ENCODE peak calls at places on chromosomes 13 and 19, in eight cellular contexts. P, H, L, E, G, M, X and K are unnamed samples.

GRCh38 chr13:29920018-29920643 is 69.7 kb upstream of the UBL3 start:
- DNase-seq in L (no peak), H (no peak), G (no peak), M (no peak), E (no peak), X (no peak), P (peak; percentile 63), K (no peak)

GRCh38 chr13:79405501-79405830 is 589 bp downstream of the RBM26 start:
- DNase-seq in E (no peak), H (peak; percentile 19), X (no peak), M (no peak), P (no peak), G (no peak), L (no peak), K (no peak)

GRCh38 chr19:5309438-5310204 is 31.0 kb downstream of the PTPRS start:
- DNase-seq in G (no peak), X (no peak), L (no peak), H (no peak), P (no peak), E (no peak), M (no peak), K (no peak)

GRCh38 chr19:14318873-14319272 is 62.4 kb upstream of the ADGRE5 start:
- DNase-seq in G (no peak), M (peak; percentile 13), P (no peak), H (no peak), E (no peak), X (no peak), L (no peak), K (no peak)

GRCh38 chr19:5138606-5139594 is 170.0 kb downstream of the KDM4B start:
- DNase-seq in P (no peak), M (peak; percentile 71), X (peak; percentile 56), L (no peak), H (no peak), E (no peak), G (peak; percentile 79), K (no peak)

GRCh38 chr13:100537951-100538462 is 50.6 kb downstream of the GGACT start:
- DNase-seq in P (no peak), G (no peak), X (no peak), E (no peak), M (no peak), H (no peak), L (no peak), K (no peak)

GRCh38 chr19:19672816-19673215 is 4.2 kb downstream of the ZNF101 start:
- DNase-seq in H (no peak), M (no peak), P (no peak), G (no peak), X (no peak), E (no peak), L (no peak), K (no peak)

GRCh38 chr13:39682310-39682709 is 26.8 kb downstream of the COG6 start:
- DNase-seq in E (no peak), H (no peak), L (no peak), G (no peak), X (no peak), P (no peak), M (no peak), K (no peak)

GRCh38 chr19:44580366-44580895 is 32.9 kb upstream of the IGSF23 start:
- DNase-seq in X (no peak), M (peak; percentile 44), L (no peak), H (no peak), G (no peak), P (no peak), E (no peak), K (no peak)

GRCh38 chr13:95032114-95032513 is 269.1 kb downstream of the ABCC4 start:
- DNase-seq in L (no peak), X (no peak), E (no peak), G (no peak), H (no peak), P (no peak), M (no peak), K (no peak)

GRCh38 chr19:18677156-18677555 is 6.3 kb upstream of the CRTC1 start:
- DNase-seq in M (no peak), L (no peak), E (no peak), G (no peak), H (no peak), X (no peak), P (no peak), K (no peak)

GRCh38 chr19:531753-532571 is at the start of gene CDC34:
- DNase-seq in L (no peak), E (no peak), G (no peak), H (no peak), M (peak; percentile 26), P (no peak), X (no peak), K (no peak)

GRCh38 chr13:39870197-39870746 is 214.8 kb downstream of the COG6 start:
- DNase-seq in H (no peak), P (no peak), E (no peak), G (no peak), M (no peak), X (no peak), L (no peak), K (no peak)

GRCh38 chr13:21673592-21674270 is 2.9 kb downstream of the FGF9 start:
- DNase-seq in P (no peak), G (no peak), E (no peak), L (no peak), H (peak; percentile 36), M (peak; percentile 60), X (peak; percentile 58), K (no peak)

DNA sequence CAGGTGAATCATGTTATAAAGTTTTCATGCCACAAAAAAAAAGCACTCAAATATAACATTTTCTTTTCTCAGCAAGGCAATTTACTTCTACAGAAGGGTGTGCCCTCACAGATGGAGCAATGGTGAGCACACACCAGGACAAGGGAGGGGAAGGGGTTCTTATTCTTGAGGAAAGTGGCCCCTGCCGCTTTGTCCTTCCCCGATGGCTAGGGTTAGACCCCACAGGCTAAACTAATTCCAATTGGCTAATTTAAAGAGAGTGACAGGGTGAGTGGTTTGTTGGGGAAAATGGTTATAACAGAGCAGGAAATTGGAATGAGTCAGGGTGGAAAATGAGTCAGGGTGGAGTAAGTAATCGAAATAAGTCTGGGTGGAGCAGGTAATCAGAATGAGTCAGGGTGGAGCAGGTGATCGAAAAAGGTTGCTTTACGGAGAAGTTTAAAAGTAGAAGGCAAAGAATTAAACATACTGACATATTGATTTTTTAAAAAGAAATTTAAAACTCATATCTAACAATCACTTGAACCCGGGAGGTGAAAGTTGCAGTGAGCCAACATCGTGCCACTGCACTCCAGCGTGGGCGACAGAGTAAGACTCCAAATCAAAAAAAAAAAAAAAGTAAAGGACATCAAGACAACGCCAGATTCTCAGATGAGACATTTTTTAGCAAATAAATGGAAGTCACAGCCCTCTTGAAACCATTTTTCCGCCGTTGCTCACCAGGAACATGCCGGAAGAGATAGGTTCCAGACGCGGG is 810 bp downstream of the ZNF562 start:
- DNase-seq in P (peak; percentile 15), G (peak; percentile 1), H (no peak), X (no peak), E (no peak), M (no peak), L (no peak), K (no peak)
- TF ChIP-seq EP300 in P (no peak), G (no peak), H (no peak), X (no peak), E (no peak), M (no peak), L (no peak), K (no peak)

GRCh38 chr19:45862564-45863334 is at the start of gene SYMPK:
- DNase-seq in H (peak; percentile 100), P (peak; percentile 98), G (peak; percentile 94), M (peak; percentile 99), E (peak; percentile 96), X (peak; percentile 99), L (peak; percentile 98), K (peak; percentile 99)
- TF ChIP-seq POLR2A in H (peak; percentile 59), P (peak; percentile 59), G (peak; percentile 92), M (peak; percentile 68), E (peak; percentile 83), X (no peak), L (peak; percentile 51), K (no peak)

DNA sequence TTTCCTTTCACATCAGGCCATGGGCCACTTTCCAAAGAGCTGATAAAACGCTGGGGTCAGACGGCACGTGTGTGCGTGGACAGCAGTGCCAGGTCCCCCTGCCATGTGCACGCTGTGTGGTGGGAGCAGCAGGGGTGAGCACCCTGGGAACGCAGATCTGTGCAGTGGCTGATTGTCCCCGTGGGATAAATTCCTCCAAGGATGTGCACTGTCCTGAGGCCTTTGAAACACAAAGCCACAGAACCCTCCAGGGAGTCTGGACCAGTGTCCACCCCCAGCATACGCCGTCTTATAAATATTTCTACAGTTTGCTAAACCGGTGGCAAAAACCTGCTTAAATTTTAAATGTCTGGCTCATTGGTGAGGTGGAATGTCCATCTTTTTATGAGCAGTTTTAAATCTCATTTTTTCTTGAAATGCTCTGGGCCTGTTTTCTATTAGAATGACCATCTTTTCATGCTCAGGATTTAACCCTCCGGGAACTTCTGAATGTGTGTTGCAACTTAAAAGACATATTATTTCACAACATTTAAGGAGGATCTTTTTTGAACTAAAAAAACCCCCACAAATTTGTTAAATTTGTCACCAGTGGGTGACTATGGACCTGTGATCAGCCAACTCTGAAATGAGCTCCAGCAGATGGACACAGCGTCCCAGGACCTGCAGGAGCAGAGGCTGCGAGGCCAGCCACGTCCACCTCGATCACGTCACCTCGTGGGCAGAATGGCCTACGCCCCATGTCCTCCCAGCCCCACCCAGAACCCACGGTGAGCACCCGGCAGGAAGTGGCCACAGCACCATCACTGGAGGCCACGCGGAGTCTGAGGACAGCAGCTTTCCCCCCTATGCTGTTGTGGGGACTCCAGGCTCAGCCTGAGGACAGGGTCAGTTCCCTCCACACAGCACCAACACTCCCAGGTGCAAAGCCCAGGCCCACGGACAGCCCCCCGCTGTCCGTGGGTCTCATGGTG is 68.6 kb downstream of the RASA3 start:
- DNase-seq in E (peak; percentile 46), X (peak; percentile 68), M (peak; percentile 66), P (no peak), G (no peak), L (peak; percentile 53), H (no peak), K (peak; percentile 88)
- TF ChIP-seq EP300 in E (no peak), X (no peak), M (no peak), P (no peak), G (no peak), L (no peak), H (no peak), K (no peak)

GRCh38 chr19:41353466-41354342 is at the start of gene TGFB1:
- DNase-seq in P (peak; percentile 70), G (peak; percentile 62), M (peak; percentile 90), E (peak; percentile 72), L (peak; percentile 80), X (peak; percentile 85), H (peak; percentile 100), K (peak; percentile 93)

GRCh38 chr19:41352609-41353465 is 885 bp downstream of the TGFB1 start:
- DNase-seq in H (peak; percentile 99), X (peak; percentile 66), M (peak; percentile 78), G (no peak), L (peak; percentile 46), E (peak; percentile 44), P (peak; percentile 54), K (no peak)

GRCh38 chr19:41350735-41351338 is 2.9 kb downstream of the TGFB1 start:
- DNase-seq in E (no peak), P (no peak), M (no peak), X (no peak), G (no peak), H (no peak), L (no peak), K (no peak)

GRCh38 chr19:41351339-41352245 is 2.1 kb downstream of the TGFB1 start:
- DNase-seq in X (peak; percentile 59), P (no peak), L (peak; percentile 53), M (peak; percentile 79), G (no peak), H (peak; percentile 89), E (no peak), K (peak; percentile 84)

DNA sequence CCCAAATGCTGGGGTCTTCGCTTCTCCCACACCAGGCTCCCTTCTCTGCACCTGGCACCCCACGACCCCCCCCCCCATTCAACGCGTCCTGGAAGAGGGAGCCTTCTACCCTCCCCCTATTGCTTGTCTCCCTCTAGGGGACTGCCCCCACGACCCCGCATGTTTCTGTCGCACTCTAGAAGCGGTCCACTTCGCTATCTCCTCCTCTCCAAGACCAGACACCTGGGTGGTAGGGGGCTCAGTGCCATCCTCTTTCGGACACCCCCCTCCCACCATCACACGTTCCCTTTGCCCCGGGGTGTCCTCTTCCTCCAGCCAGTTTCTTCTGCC is 1.5 kb downstream of the TGFB1 start:
- DNase-seq in G (no peak), X (no peak), P (no peak), M (no peak), H (no peak), E (no peak), L (no peak), K (no peak)
- TF ChIP-seq POLR2A in G (no peak), X (no peak), P (no peak), M (no peak), H (no peak), E (no peak), L (no peak), K (no peak)